ENCODE peak calls at places on chromosome 19, in seven cellular contexts. I is OCI-LY7; O is cardiac fibroblast; B is nephron progenitor cell; N is stimulated activated CD4-positive, alpha-beta T cell treated with anti-CD3 and anti-CD28 coated beads, Interleukin-4, amount 100 ng/mL, for 48 hours; L is nucleus accumbens; R is left cardiac atrium. X is an unnamed sample.

GRCh38 chr19:15863272-15863671 is 34.6 kb downstream of the CYP4F2 start:
- DNase-seq in I (no peak), O (no peak), B (no peak), N (no peak), L (no peak), R (no peak), X (peak)

GRCh38 chr19:45558399-45558878 is 26.2 kb downstream of the OPA3 start:
- DNase-seq in I (peak), O (peak), B (peak), N (peak), L (peak), R (peak), X (peak)

GRCh38 chr19:18233224-18233825 is 7.1 kb upstream of the PDE4C start:
- DNase-seq in I (peak), O (peak), B (peak), N (peak), L (no peak), R (no peak), X (no peak)

GRCh38 chr19:51546650-51547396 is 15.4 kb upstream of the SIGLEC6 start:
- DNase-seq in I (no peak), O (peak), B (no peak), N (no peak), L (no peak), R (no peak), X (peak)

GRCh38 chr19:49165865-49166301 is 8.3 kb downstream of the TRPM4 start:
- DNase-seq in I (no peak), O (no peak), B (peak), N (no peak), L (no peak), R (no peak), X (no peak)

GRCh38 chr19:33054623-33055022 is 10.1 kb downstream of the RHPN2 start:
- DNase-seq in I (no peak), O (no peak), B (no peak), N (no peak), L (no peak), R (no peak), X (no peak)

GRCh38 chr19:3801412-3802096 is 15.4 kb upstream of the MATK start:
- DNase-seq in I (no peak), O (peak), B (peak), N (peak), L (no peak), R (peak), X (no peak)

GRCh38 chr19:38057954-38058690 is 151.1 kb downstream of the SIPA1L3 start:
- DNase-seq in I (peak), O (no peak), B (no peak), N (no peak), L (no peak), R (no peak), X (no peak)

X was measured in RKO.